ENCODE peak calls at places on chromosomes 16 and 17, in four cellular contexts. F is AG04449, D is AG04450, S is left ventricle myocardium inferior. Q is an unnamed sample.

GRCh38 chr16:24906199-24906808 is 60.5 kb downstream of the SLC5A11 start:
- DNase-seq in D (no peak), F (no peak), S (no peak), Q (peak)

GRCh38 chr17:47295874-47296255 is 27.9 kb upstream of the EFCAB13 start:
- DNase-seq in S (no peak), D (no peak), F (no peak), Q (no peak)

GRCh38 chr17:60141111-60142018 is 8.4 kb upstream of the CA4 start:
- DNase-seq in F (no peak), D (no peak), S (no peak), Q (no peak)

GRCh38 chr17:65463242-65463641 is 98.2 kb downstream of the AXIN2 start:
- DNase-seq in F (no peak), S (peak), D (no peak), Q (peak)

GRCh38 chr16:31138621-31139578 is 3.4 kb upstream of the PRSS8 start:
- DNase-seq in S (peak), F (no peak), D (no peak), Q (peak)

GRCh38 chr16:35146723-35147458 is 1687.5 kb downstream of the TP53TG3F start:
- DNase-seq in D (no peak), F (no peak), S (no peak), Q (no peak)

GRCh38 chr17:43368740-43369506 is 29.9 kb upstream of the ARL4D start:
- DNase-seq in S (peak), D (no peak), F (no peak), Q (peak)

GRCh38 chr16:75109732-75110243 is 6.8 kb downstream of the LDHD start:
- DNase-seq in S (peak), F (no peak), D (no peak), Q (no peak)

GRCh38 chr16:66899945-66900688 is 18.6 kb downstream of the CDH16 start:
- DNase-seq in D (peak), S (peak), F (no peak), Q (peak)

GRCh38 chr16:77877712-77878111 is 89.3 kb downstream of the VAT1L start:
- DNase-seq in D (peak), F (no peak), S (no peak), Q (peak)

GRCh38 chr16:89482824-89483220 is 7.5 kb downstream of the ANKRD11 start:
- DNase-seq in F (no peak), S (no peak), D (no peak), Q (no peak)

GRCh38 chr17:7186241-7186640 is 7.1 kb upstream of the ASGR1 start:
- DNase-seq in F (no peak), D (no peak), S (no peak), Q (peak)

GRCh38 chr16:3498988-3499387 is 1.8 kb upstream of the CLUAP1 start:
- DNase-seq in F (no peak), D (no peak), S (no peak), Q (no peak)

GRCh38 chr16:90077757-90078593 is 844 bp upstream of the PRDM7 start:
- DNase-seq in D (no peak), S (no peak), F (no peak), Q (peak)

GRCh38 chr16:58346831-58347371 is 45.4 kb upstream of the GINS3 start:
- DNase-seq in D (no peak), S (no peak), F (no peak), Q (no peak)

GRCh38 chr16:50547944-50548658 is at the start of gene NKD1:
- DNase-seq in S (peak), D (no peak), F (no peak), Q (peak)

GRCh38 chr17:76683921-76684745 is 26.6 kb downstream of the MXRA7 start:
- DNase-seq in S (no peak), F (no peak), D (no peak), Q (no peak)

GRCh38 chr16:58026705-58027340 is 1.3 kb downstream of the MMP15 start:
- DNase-seq in F (no peak), D (no peak), S (peak), Q (no peak)

GRCh38 chr16:11801481-11802021 is 4.5 kb upstream of the ZC3H7A start:
- DNase-seq in F (no peak), S (no peak), D (no peak), Q (no peak)

GRCh38 chr17:5014357-5014756 is 16.6 kb downstream of the KIF1C start:
- DNase-seq in S (no peak), D (no peak), F (no peak), Q (peak)

GRCh38 chr17:80494547-80494946 is 18.1 kb upstream of the NPTX1 start:
- DNase-seq in S (no peak), D (no peak), F (no peak), Q (no peak)

GRCh38 chr17:80486692-80487091 is 10.3 kb upstream of the NPTX1 start:
- DNase-seq in S (no peak), F (no peak), D (no peak), Q (no peak)

GRCh38 chr17:80487511-80487910 is 11.1 kb upstream of the NPTX1 start:
- DNase-seq in D (no peak), F (no peak), S (no peak), Q (no peak)

GRCh38 chr17:80492343-80493136 is 16.1 kb upstream of the NPTX1 start:
- DNase-seq in S (no peak), F (no peak), D (no peak), Q (no peak)

GRCh38 chr17:80491478-80492342 is 15.3 kb upstream of the NPTX1 start:
- DNase-seq in D (no peak), S (no peak), F (no peak), Q (no peak)
- H3K4me3 ChIP-seq in D (no peak), S (no peak), F (no peak), Q (no peak)

GRCh38 chr17:29587591-29587990 is 1.9 kb downstream of the GIT1 start:
- DNase-seq in S (no peak), D (no peak), F (no peak), Q (no peak)
- H3K4me3 ChIP-seq in S (peak), D (peak), F (peak), Q (peak)

GRCh38 chr16:2028146-2028545 is 1.4 kb downstream of the NHERF2 start:
- DNase-seq in F (no peak), D (no peak), S (no peak), Q (no peak)

GRCh38 chr16:2029350-2029749 is 2.6 kb downstream of the NHERF2 start:
- DNase-seq in D (no peak), S (no peak), F (no peak), Q (no peak)

GRCh38 chr16:2027024-2028010 is 615 bp downstream of the NHERF2 start:
- DNase-seq in S (no peak), D (no peak), F (no peak), Q (no peak)

GRCh38 chr16:2030036-2030435 is 3.3 kb downstream of the NHERF2 start:
- DNase-seq in S (no peak), F (no peak), D (no peak), Q (no peak)

DNA sequence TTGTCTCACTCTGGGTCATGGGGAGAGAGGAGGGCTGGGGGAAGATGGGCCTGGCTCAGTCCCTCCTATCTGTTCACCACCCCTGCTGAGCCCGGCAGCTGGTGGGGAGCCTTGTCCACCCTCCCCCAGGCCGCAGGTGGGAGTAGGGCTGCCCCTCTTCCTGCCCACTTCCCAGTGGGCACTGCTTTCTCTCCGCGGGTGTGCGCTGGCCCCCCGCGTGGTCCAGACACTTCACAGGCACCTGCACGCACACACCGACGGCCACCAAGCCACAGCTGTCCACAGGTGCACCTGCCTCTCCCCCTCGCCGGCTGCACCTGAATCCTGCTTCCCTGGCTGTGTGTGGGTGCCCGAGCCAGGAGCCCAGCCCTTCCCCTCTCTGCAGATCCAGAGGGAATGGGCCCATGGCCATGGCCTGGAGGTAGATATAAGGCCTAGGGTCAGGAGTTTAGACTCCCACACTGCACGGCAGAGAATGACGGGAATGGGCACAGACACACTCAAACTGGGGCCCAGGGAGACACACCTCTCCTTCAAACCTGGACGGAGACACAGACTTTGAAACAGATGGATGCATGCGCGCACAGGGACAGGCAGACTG is 2.0 kb downstream of the NHERF2 start:
- DNase-seq in D (no peak), F (no peak), S (no peak), Q (no peak)
- H3K4me3 ChIP-seq in D (no peak), F (peak), S (peak), Q (no peak)

DNA sequence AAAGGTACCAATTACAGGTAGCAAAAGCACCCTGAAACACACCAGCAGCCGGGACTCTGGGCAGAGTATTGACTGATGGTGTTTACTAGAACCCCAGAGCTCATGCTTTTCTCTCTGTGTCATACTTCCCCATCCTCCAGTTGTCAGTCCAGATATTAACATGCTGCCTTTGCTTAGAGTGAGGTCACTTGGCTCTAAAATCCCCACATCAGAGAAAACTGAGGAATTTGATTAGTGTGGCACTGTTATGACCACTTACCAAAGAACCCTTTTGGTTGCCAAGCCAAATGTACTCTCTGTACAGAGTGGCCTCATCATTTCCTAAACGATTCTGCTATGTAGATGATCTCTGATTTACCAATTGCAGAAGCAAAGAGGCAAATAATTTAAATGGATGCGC is 80.4 kb downstream of the ABCC12 start:
- DNase-seq in F (peak), S (no peak), D (peak), Q (peak)
- H3K4me3 ChIP-seq in F (no peak), S (no peak), D (no peak), Q (no peak)

DNA sequence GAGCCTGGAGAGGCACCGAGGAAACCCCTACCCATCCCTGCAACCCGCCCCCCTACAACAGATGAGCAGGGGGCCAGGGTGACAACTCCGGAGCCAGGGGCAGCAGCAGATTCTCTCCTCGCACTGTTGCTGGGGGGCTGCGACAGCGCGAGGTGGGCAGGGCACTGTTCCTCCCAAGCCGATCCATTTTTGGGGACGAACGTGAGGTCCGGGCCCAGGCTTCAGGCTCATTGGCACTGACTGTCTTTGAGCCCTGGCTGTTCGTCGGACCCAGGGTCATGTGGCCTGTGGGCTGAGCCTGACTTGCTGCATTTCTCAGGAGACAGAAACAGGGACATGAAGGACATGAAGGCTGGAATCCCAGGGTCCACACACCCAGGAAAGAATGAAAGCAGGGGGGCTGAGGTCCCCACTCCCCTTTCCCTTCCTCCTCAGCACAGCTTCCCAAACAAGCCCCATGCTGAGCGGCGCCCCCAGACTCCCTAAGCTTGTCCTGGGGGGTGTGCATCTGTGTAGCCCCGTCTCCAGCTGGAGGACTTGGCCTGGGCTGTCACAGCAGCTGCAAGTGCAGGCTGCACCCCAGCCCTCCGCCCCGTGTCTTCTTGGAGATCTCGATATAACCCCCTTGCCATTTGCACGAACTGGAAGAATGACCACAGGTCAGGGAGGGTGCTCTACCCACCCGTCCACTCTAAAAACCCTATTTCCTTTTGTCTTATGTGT is 18.7 kb downstream of the CEP295NL start:
- DNase-seq in S (no peak), D (no peak), F (no peak), Q (peak)
- H3K4me3 ChIP-seq in S (peak), D (peak), F (peak), Q (peak)

Q was measured in fibroblast of mammary gland.